ENCODE peak calls at places on chromosomes 12 and 14, in five cellular contexts. O, V, D, W and U are unnamed samples.

GRCh38 chr14:68476212-68476964 is 316.5 kb downstream of the ZFP36L1 start:
- DNase-seq in O (no peak), V (peak; percentile 93), D (no peak), W (peak; percentile 76), U (no peak)

GRCh38 chr14:94445003-94445402 is 7.6 kb downstream of the SERPINA11 start:
- DNase-seq in O (no peak), V (no peak), D (no peak), W (no peak), U (no peak)

GRCh38 chr14:92513966-92514843 is 624 bp downstream of the RIN3 start:
- DNase-seq in O (no peak), V (peak; percentile 35), D (peak; percentile 26), W (peak; percentile 76), U (no peak)

GRCh38 chr12:93892431-93893210 is 215.4 kb downstream of the CRADD start:
- DNase-seq in O (no peak), V (no peak), D (no peak), W (no peak), U (no peak)

GRCh38 chr12:12441891-12442461 is 85.1 kb downstream of the BORCS5 start:
- DNase-seq in O (peak; percentile 95), V (peak; percentile 51), D (no peak), W (no peak), U (no peak)

GRCh38 chr12:124115496-124115895 is 142.5 kb downstream of the ZNF664 start:
- DNase-seq in O (no peak), V (no peak), D (no peak), W (no peak), U (no peak)

GRCh38 chr14:60721331-60722162 is 2.6 kb downstream of the SIX4 start:
- DNase-seq in O (peak; percentile 57), V (peak; percentile 37), D (peak; percentile 50), W (peak; percentile 76), U (peak; percentile 84)

GRCh38 chr12:120106151-120106550 is 10.4 kb downstream of the RAB35 start:
- DNase-seq in O (no peak), V (no peak), D (no peak), W (no peak), U (no peak)

GRCh38 chr14:106455026-106455425 is 928.6 kb downstream of the TMEM121 start:
- DNase-seq in O (no peak), V (no peak), D (no peak), W (no peak), U (no peak)

GRCh38 chr12:120662879-120663278 is 22.5 kb downstream of the CABP1 start:
- DNase-seq in O (no peak), V (no peak), D (no peak), W (no peak), U (no peak)

GRCh38 chr14:21219561-21220111 is 49.6 kb downstream of the HNRNPC start:
- DNase-seq in O (no peak), V (no peak), D (no peak), W (no peak), U (no peak)

GRCh38 chr14:75340921-75341320 is 62.3 kb downstream of the FOS start:
- DNase-seq in O (no peak), V (peak; percentile 82), D (peak; percentile 29), W (peak; percentile 78), U (no peak)

GRCh38 chr14:30691751-30692398 is 69.8 kb downstream of the SCFD1 start:
- DNase-seq in O (no peak), V (no peak), D (no peak), W (no peak), U (no peak)